ENCODE peak calls at places on chromosomes 1 and 21, in six cellular contexts. One of them, this sample, is unnamed.

GRCh38 chr1:109759513-109760334 is 4.0 kb downstream of the EPS8L3 start:
- DNase-seq in colonic mucosa: peak; percentile 16
- DNase-seq in astrocyte of the spinal cord: no peak
- DNase-seq in tibial artery: no peak
- DNase-seq in hepatocyte: no peak
- DNase-seq in AG09309: no peak
- DNase-seq in this sample: no peak

GRCh38 chr1:230292739-230293720 is 133.1 kb downstream of the PGBD5 start:
- DNase-seq in tibial artery: peak; percentile 35
- DNase-seq in AG09309: no peak
- DNase-seq in astrocyte of the spinal cord: no peak
- DNase-seq in colonic mucosa: no peak
- DNase-seq in hepatocyte: no peak
- DNase-seq in this sample: no peak

GRCh38 chr1:92877081-92877711 is 45.4 kb downstream of the RPL5 start:
- DNase-seq in astrocyte of the spinal cord: no peak
- DNase-seq in hepatocyte: no peak
- DNase-seq in colonic mucosa: no peak
- DNase-seq in AG09309: no peak
- DNase-seq in tibial artery: no peak
- DNase-seq in this sample: no peak

GRCh38 chr1:168408531-168409242 is 128.0 kb downstream of the TBX19 start:
- DNase-seq in colonic mucosa: no peak
- DNase-seq in AG09309: no peak
- DNase-seq in tibial artery: no peak
- DNase-seq in hepatocyte: peak; percentile 63
- DNase-seq in astrocyte of the spinal cord: peak; percentile 53
- DNase-seq in this sample: no peak

GRCh38 chr1:152225678-152226077 is 1.7 kb upstream of the HRNR start:
- DNase-seq in astrocyte of the spinal cord: no peak
- DNase-seq in colonic mucosa: no peak
- DNase-seq in hepatocyte: no peak
- DNase-seq in tibial artery: no peak
- DNase-seq in AG09309: no peak
- DNase-seq in this sample: no peak

GRCh38 chr1:248755505-248755904 is at the start of gene LYPD8:
- DNase-seq in astrocyte of the spinal cord: no peak
- DNase-seq in tibial artery: no peak
- DNase-seq in colonic mucosa: peak; percentile 46
- DNase-seq in hepatocyte: no peak
- DNase-seq in AG09309: no peak
- DNase-seq in this sample: no peak

GRCh38 chr1:77673716-77674355 is 8.6 kb downstream of the ZZZ3 start:
- DNase-seq in tibial artery: no peak
- DNase-seq in AG09309: no peak
- DNase-seq in colonic mucosa: no peak
- DNase-seq in hepatocyte: no peak
- DNase-seq in astrocyte of the spinal cord: no peak
- DNase-seq in this sample: no peak

GRCh38 chr1:234683856-234684632 is 74.1 kb upstream of the IRF2BP2 start:
- DNase-seq in colonic mucosa: peak; percentile 60
- DNase-seq in astrocyte of the spinal cord: peak; percentile 58
- DNase-seq in AG09309: no peak
- DNase-seq in hepatocyte: peak; percentile 75
- DNase-seq in tibial artery: peak; percentile 82
- DNase-seq in this sample: peak; percentile 63

GRCh38 chr1:229841230-229841629 is 215.2 kb downstream of the URB2 start:
- DNase-seq in AG09309: no peak
- DNase-seq in astrocyte of the spinal cord: no peak
- DNase-seq in hepatocyte: no peak
- DNase-seq in tibial artery: no peak
- DNase-seq in colonic mucosa: no peak
- DNase-seq in this sample: no peak

GRCh38 chr1:77857557-77857956 is 30.9 kb upstream of the NEXN start:
- DNase-seq in hepatocyte: no peak
- DNase-seq in AG09309: no peak
- DNase-seq in colonic mucosa: no peak
- DNase-seq in astrocyte of the spinal cord: peak; percentile 39
- DNase-seq in tibial artery: no peak
- DNase-seq in this sample: no peak

GRCh38 chr1:24963099-24963872 is 33.2 kb upstream of the RUNX3 start:
- DNase-seq in astrocyte of the spinal cord: no peak
- DNase-seq in AG09309: no peak
- DNase-seq in colonic mucosa: no peak
- DNase-seq in tibial artery: no peak
- DNase-seq in hepatocyte: no peak
- DNase-seq in this sample: no peak

GRCh38 chr1:1917304-1917976 is 1.6 kb downstream of the TMEM52 start:
- DNase-seq in tibial artery: no peak
- DNase-seq in colonic mucosa: no peak
- DNase-seq in AG09309: no peak
- DNase-seq in hepatocyte: peak; percentile 5
- DNase-seq in astrocyte of the spinal cord: no peak
- DNase-seq in this sample: no peak

GRCh38 chr1:11602424-11602823 is 51.8 kb downstream of the FBXO2 start:
- DNase-seq in tibial artery: no peak
- DNase-seq in colonic mucosa: no peak
- DNase-seq in astrocyte of the spinal cord: no peak
- DNase-seq in hepatocyte: no peak
- DNase-seq in AG09309: no peak
- DNase-seq in this sample: no peak

GRCh38 chr1:8463144-8463927 is 145.4 kb downstream of the SLC45A1 start:
- DNase-seq in astrocyte of the spinal cord: peak; percentile 82
- DNase-seq in AG09309: no peak
- DNase-seq in tibial artery: no peak
- DNase-seq in hepatocyte: peak; percentile 45
- DNase-seq in colonic mucosa: peak; percentile 62
- DNase-seq in this sample: no peak

GRCh38 chr21:34885636-34886553 is 163.2 kb downstream of the RUNX1 start:
- DNase-seq in colonic mucosa: peak; percentile 80
- DNase-seq in tibial artery: no peak
- DNase-seq in hepatocyte: peak; percentile 72
- DNase-seq in AG09309: no peak
- DNase-seq in astrocyte of the spinal cord: peak; percentile 41
- DNase-seq in this sample: no peak

GRCh38 chr1:58396150-58396549 is 150.4 kb downstream of the OMA1 start:
- DNase-seq in colonic mucosa: no peak
- DNase-seq in tibial artery: no peak
- DNase-seq in astrocyte of the spinal cord: no peak
- DNase-seq in hepatocyte: no peak
- DNase-seq in AG09309: no peak
- DNase-seq in this sample: no peak

GRCh38 chr1:76298399-76298798 is 223.9 kb downstream of the ST6GALNAC3 start:
- DNase-seq in tibial artery: no peak
- DNase-seq in colonic mucosa: no peak
- DNase-seq in AG09309: no peak
- DNase-seq in astrocyte of the spinal cord: no peak
- DNase-seq in hepatocyte: no peak
- DNase-seq in this sample: no peak

GRCh38 chr1:112251766-112252506 is 144.1 kb upstream of the CTTNBP2NL start:
- DNase-seq in colonic mucosa: no peak
- DNase-seq in astrocyte of the spinal cord: peak; percentile 20
- DNase-seq in AG09309: peak; percentile 21
- DNase-seq in tibial artery: no peak
- DNase-seq in hepatocyte: peak; percentile 18
- DNase-seq in this sample: no peak

GRCh38 chr1:27612718-27613117 is 8.8 kb upstream of the AHDC1 start:
- DNase-seq in tibial artery: no peak
- DNase-seq in hepatocyte: no peak
- DNase-seq in colonic mucosa: no peak
- DNase-seq in AG09309: no peak
- DNase-seq in astrocyte of the spinal cord: no peak
- DNase-seq in this sample: no peak

GRCh38 chr1:168529533-168529932 is 14.3 kb downstream of the XCL2 start:
- DNase-seq in astrocyte of the spinal cord: no peak
- DNase-seq in hepatocyte: no peak
- DNase-seq in tibial artery: no peak
- DNase-seq in AG09309: no peak
- DNase-seq in colonic mucosa: no peak
- DNase-seq in this sample: no peak

GRCh38 chr1:242966892-242967291 is 288.2 kb downstream of the CEP170 start:
- DNase-seq in AG09309: no peak
- DNase-seq in colonic mucosa: no peak
- DNase-seq in tibial artery: no peak
- DNase-seq in astrocyte of the spinal cord: no peak
- DNase-seq in hepatocyte: no peak
- DNase-seq in this sample: no peak

GRCh38 chr1:118247593-118247992 is 62.6 kb upstream of the SPAG17 start:
- DNase-seq in astrocyte of the spinal cord: no peak
- DNase-seq in tibial artery: no peak
- DNase-seq in hepatocyte: no peak
- DNase-seq in colonic mucosa: no peak
- DNase-seq in AG09309: no peak
- DNase-seq in this sample: no peak

GRCh38 chr1:46204406-46204742 is 1.2 kb downstream of the LURAP1 start:
- DNase-seq in hepatocyte: no peak
- DNase-seq in tibial artery: peak; percentile 86
- DNase-seq in AG09309: no peak
- DNase-seq in astrocyte of the spinal cord: no peak
- DNase-seq in colonic mucosa: no peak
- DNase-seq in this sample: no peak

GRCh38 chr1:46205141-46205540 is 2.0 kb downstream of the LURAP1 start:
- DNase-seq in colonic mucosa: no peak
- DNase-seq in astrocyte of the spinal cord: no peak
- DNase-seq in hepatocyte: no peak
- DNase-seq in tibial artery: no peak
- DNase-seq in AG09309: no peak
- DNase-seq in this sample: no peak

GRCh38 chr1:46202975-46203737 is at the start of gene LURAP1:
- DNase-seq in hepatocyte: peak; percentile 61
- DNase-seq in AG09309: peak; percentile 55
- DNase-seq in astrocyte of the spinal cord: peak; percentile 79
- DNase-seq in colonic mucosa: peak; percentile 40
- DNase-seq in tibial artery: peak; percentile 84
- DNase-seq in this sample: no peak

GRCh38 chr1:46205794-46206193 is 2.7 kb downstream of the LURAP1 start:
- DNase-seq in astrocyte of the spinal cord: no peak
- DNase-seq in tibial artery: no peak
- DNase-seq in AG09309: no peak
- DNase-seq in colonic mucosa: no peak
- DNase-seq in hepatocyte: no peak
- DNase-seq in this sample: no peak

DNA sequence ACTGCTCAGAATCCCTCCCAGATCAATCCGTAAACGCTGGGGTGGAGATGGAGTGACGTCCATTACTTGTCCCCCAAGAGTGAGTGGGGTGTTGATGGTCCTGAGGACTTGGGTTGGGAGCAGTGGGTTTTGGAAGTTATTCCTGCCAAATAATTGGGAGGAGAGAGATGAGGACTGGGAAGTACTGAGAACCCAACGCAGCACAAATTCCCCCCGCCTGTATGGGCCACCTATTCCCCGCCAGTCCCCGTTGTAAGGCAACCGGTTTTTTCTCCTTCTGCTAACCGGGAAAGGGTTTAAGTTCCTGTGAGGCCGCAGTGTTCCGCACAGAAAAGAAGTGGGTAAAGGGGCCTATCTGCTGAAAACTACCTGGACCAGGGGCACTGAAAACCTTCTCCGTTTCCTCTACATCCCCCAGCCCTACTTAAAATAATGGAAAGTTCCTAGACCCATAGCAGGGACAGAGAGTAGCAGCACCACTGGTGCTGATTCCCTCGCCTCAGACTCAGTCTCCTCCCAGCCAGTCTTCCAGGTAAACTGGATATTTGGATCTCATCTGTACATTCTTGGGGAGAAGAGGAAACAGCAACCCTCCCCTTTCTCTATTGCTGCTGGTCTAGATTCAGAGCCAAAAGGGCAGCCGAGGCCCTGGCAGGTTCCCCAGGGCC is 738 bp downstream of the LURAP1 start:
- DNase-seq in astrocyte of the spinal cord: peak; percentile 6
- DNase-seq in colonic mucosa: no peak
- DNase-seq in hepatocyte: no peak
- DNase-seq in AG09309: no peak
- DNase-seq in tibial artery: no peak
- DNase-seq in this sample: no peak
- H3K4me3 ChIP-seq in astrocyte of the spinal cord: peak overlapping the region; percentile 65
- H3K4me3 ChIP-seq in colonic mucosa: peak overlapping the region; percentile 42
- H3K4me3 ChIP-seq in hepatocyte: peak overlapping the region; percentile 96
- H3K4me3 ChIP-seq in AG09309: peak overlapping the region; percentile 94
- H3K4me3 ChIP-seq in tibial artery: peak overlapping the region; percentile 94
- H3K4me3 ChIP-seq in this sample: peak overlapping the region; percentile 81

DNA sequence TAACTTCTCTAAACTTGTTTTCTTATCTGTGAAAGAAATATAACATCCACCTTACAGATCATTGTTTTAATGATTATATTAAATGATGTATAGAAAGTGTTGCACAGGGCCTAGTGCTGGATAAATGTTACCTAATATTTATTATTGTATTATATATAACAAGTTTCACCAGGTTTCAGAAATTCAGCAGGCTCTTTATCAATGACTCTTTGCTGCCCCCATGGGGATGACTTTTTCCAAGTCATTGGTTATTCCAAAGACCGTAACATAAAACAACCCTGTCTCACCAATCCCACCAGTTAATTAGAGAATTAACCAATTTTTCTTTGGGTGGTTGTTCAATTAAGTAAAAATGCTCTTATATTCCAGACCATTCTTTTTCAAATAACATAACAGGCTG is 7.3 kb upstream of the DEDD start:
- DNase-seq in AG09309: no peak
- DNase-seq in tibial artery: peak; percentile 6
- DNase-seq in astrocyte of the spinal cord: peak; percentile 53
- DNase-seq in colonic mucosa: peak; percentile 51
- DNase-seq in hepatocyte: peak; percentile 71
- DNase-seq in this sample: no peak
- TF ChIP-seq CTCF in AG09309: peak; percentile 52
- TF ChIP-seq CTCF in tibial artery: peak; percentile 36
- TF ChIP-seq CTCF in astrocyte of the spinal cord: peak; percentile 54
- TF ChIP-seq CTCF in colonic mucosa: peak; percentile 30
- TF ChIP-seq CTCF in hepatocyte: peak; percentile 61
- TF ChIP-seq CTCF in this sample: peak; percentile 66

GRCh38 chr1:87449348-87449963 is 120.8 kb downstream of the LMO4 start:
- DNase-seq in astrocyte of the spinal cord: no peak
- DNase-seq in AG09309: no peak
- DNase-seq in colonic mucosa: peak; percentile 66
- DNase-seq in hepatocyte: peak; percentile 22
- DNase-seq in tibial artery: peak; percentile 70
- DNase-seq in this sample: no peak
- H3K4me3 ChIP-seq in astrocyte of the spinal cord: no peak overlapping the region
- H3K4me3 ChIP-seq in AG09309: no peak overlapping the region
- H3K4me3 ChIP-seq in colonic mucosa: no peak overlapping the region
- H3K4me3 ChIP-seq in hepatocyte: no peak overlapping the region
- H3K4me3 ChIP-seq in tibial artery: no peak overlapping the region
- H3K4me3 ChIP-seq in this sample: no peak overlapping the region

DNA sequence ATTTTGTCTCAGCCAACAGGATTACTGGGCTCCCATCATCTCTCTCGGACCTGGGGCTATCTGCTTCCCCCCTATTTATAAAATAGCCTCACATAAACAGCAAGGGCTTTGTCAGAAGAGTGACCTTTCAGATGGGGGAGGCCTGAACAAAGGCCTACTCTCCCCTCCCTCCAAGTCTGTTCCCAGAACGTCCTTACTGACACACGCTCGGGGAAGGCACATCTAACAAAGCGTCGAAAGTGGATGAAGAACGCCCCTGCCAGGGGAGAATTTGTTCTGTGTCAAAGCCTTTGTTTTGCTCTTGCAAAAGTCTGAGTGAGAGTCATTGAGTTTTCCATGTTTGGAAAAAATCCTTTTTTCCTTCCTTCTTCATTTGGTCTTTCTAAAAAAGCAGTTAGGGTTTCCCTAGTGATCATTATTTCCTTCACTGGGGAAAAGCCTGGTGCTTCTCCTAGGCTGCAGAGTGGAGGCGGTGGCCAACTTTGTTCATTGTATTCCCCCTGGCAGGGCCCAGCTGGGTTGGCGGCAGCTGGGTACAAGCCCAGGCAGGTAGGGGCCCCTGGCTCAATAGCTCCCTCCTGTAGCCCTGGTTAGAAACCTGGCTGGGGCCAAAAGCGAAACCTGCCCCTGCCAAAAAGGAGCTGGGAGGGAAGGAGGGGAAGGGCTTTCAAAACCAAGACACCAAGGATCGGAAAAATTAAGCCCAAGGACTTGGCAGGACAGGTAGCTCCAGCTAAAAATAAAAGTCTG is 81.1 kb downstream of the ITPKB start:
- DNase-seq in tibial artery: no peak
- DNase-seq in AG09309: no peak
- DNase-seq in astrocyte of the spinal cord: no peak
- DNase-seq in colonic mucosa: no peak
- DNase-seq in hepatocyte: no peak
- DNase-seq in this sample: no peak
- TF ChIP-seq CTCF in tibial artery: no peak
- TF ChIP-seq CTCF in AG09309: no peak
- TF ChIP-seq CTCF in astrocyte of the spinal cord: no peak
- TF ChIP-seq CTCF in colonic mucosa: no peak
- TF ChIP-seq CTCF in hepatocyte: no peak
- TF ChIP-seq CTCF in this sample: no peak